ENCODE peak calls at places on chromosomes 16 and 17, in six cellular contexts. One of them, this sample, is unnamed.

GRCh38 chr17:79695293-79696158 is 35.2 kb upstream of the ENPP7 start:
- DNase-seq in IMR-90: no peak
- DNase-seq in H9: no peak
- DNase-seq in mesendoderm: no peak
- DNase-seq in neuronal stem cell: no peak
- DNase-seq in H1: no peak
- DNase-seq in this sample: no peak

GRCh38 chr16:29806641-29807425 is 504 bp downstream of the MAZ start:
- DNase-seq in IMR-90: no peak
- DNase-seq in H9: peak; percentile 76
- DNase-seq in mesendoderm: peak; percentile 88
- DNase-seq in neuronal stem cell: no peak
- DNase-seq in H1: peak; percentile 79
- DNase-seq in this sample: peak; percentile 31

GRCh38 chr17:46841561-46842379 is 9.6 kb upstream of the WNT9B start:
- DNase-seq in IMR-90: no peak
- DNase-seq in H9: peak; percentile 81
- DNase-seq in mesendoderm: peak; percentile 54
- DNase-seq in neuronal stem cell: no peak
- DNase-seq in H1: peak; percentile 92
- DNase-seq in this sample: no peak

GRCh38 chr16:67917852-67918236 is 13.8 kb downstream of the CTRL start:
- DNase-seq in IMR-90: peak; percentile 93
- DNase-seq in H9: no peak
- DNase-seq in mesendoderm: peak; percentile 88
- DNase-seq in neuronal stem cell: no peak
- DNase-seq in H1: no peak
- DNase-seq in this sample: peak; percentile 93

GRCh38 chr16:56332464-56333079 is 92.8 kb downstream of the AMFR start:
- DNase-seq in IMR-90: peak; percentile 45
- DNase-seq in H9: peak; percentile 93
- DNase-seq in mesendoderm: peak; percentile 85
- DNase-seq in neuronal stem cell: no peak
- DNase-seq in H1: peak; percentile 66
- DNase-seq in this sample: peak; percentile 74

GRCh38 chr16:87127766-87128147 is 189.4 kb downstream of the C16orf95 start:
- DNase-seq in IMR-90: no peak
- DNase-seq in H9: no peak
- DNase-seq in mesendoderm: no peak
- DNase-seq in neuronal stem cell: no peak
- DNase-seq in H1: no peak
- DNase-seq in this sample: no peak

GRCh38 chr17:47999612-48000011 is 28.7 kb downstream of the CDK5RAP3 start:
- DNase-seq in IMR-90: peak; percentile 72
- DNase-seq in H9: no peak
- DNase-seq in mesendoderm: peak; percentile 49
- DNase-seq in neuronal stem cell: no peak
- DNase-seq in H1: no peak
- DNase-seq in this sample: peak; percentile 39

GRCh38 chr16:4217246-4218131 is 24.4 kb downstream of the SRL start:
- DNase-seq in IMR-90: peak; percentile 27
- DNase-seq in H9: no peak
- DNase-seq in mesendoderm: peak; percentile 32
- DNase-seq in neuronal stem cell: no peak
- DNase-seq in H1: no peak
- DNase-seq in this sample: no peak

GRCh38 chr16:89934611-89935553 is 11.7 kb downstream of the TUBB3 start:
- DNase-seq in IMR-90: no peak
- DNase-seq in H9: no peak
- DNase-seq in mesendoderm: no peak
- DNase-seq in neuronal stem cell: no peak
- DNase-seq in H1: no peak
- DNase-seq in this sample: no peak

GRCh38 chr16:9647981-9648701 is 534.1 kb downstream of the GRIN2A start:
- DNase-seq in IMR-90: no peak
- DNase-seq in H9: no peak
- DNase-seq in mesendoderm: peak; percentile 58
- DNase-seq in neuronal stem cell: peak; percentile 21
- DNase-seq in H1: peak; percentile 50
- DNase-seq in this sample: no peak

GRCh38 chr17:49259663-49260010 is 29.1 kb upstream of the PHOSPHO1 start:
- DNase-seq in IMR-90: no peak
- DNase-seq in H9: no peak
- DNase-seq in mesendoderm: no peak
- DNase-seq in neuronal stem cell: no peak
- DNase-seq in H1: no peak
- DNase-seq in this sample: no peak

GRCh38 chr16:13348416-13348815 is 447.0 kb downstream of the SHISA9 start:
- DNase-seq in IMR-90: no peak
- DNase-seq in H9: no peak
- DNase-seq in mesendoderm: no peak
- DNase-seq in neuronal stem cell: no peak
- DNase-seq in H1: no peak
- DNase-seq in this sample: no peak

GRCh38 chr16:88662222-88662842 is 559 bp downstream of the MVD start:
- DNase-seq in IMR-90: no peak
- DNase-seq in H9: peak; percentile 32
- DNase-seq in mesendoderm: peak; percentile 11
- DNase-seq in neuronal stem cell: no peak
- DNase-seq in H1: no peak
- DNase-seq in this sample: peak; percentile 22

GRCh38 chr17:27494192-27495091 is 38.2 kb downstream of the KSR1 start:
- DNase-seq in IMR-90: peak; percentile 42
- DNase-seq in H9: peak; percentile 67
- DNase-seq in mesendoderm: peak; percentile 69
- DNase-seq in neuronal stem cell: no peak
- DNase-seq in H1: no peak
- DNase-seq in this sample: no peak

GRCh38 chr16:10536814-10537389 is 43.5 kb downstream of the EMP2 start:
- DNase-seq in IMR-90: no peak
- DNase-seq in H9: no peak
- DNase-seq in mesendoderm: no peak
- DNase-seq in neuronal stem cell: no peak
- DNase-seq in H1: no peak
- DNase-seq in this sample: no peak

GRCh38 chr17:41417576-41418015 is 6.8 kb downstream of the KRT37 start:
- DNase-seq in IMR-90: peak; percentile 43
- DNase-seq in H9: peak; percentile 88
- DNase-seq in mesendoderm: peak; percentile 65
- DNase-seq in neuronal stem cell: no peak
- DNase-seq in H1: peak; percentile 51
- DNase-seq in this sample: no peak

GRCh38 chr17:77235370-77236080 is 94.8 kb downstream of the SEC14L1 start:
- DNase-seq in IMR-90: peak; percentile 88
- DNase-seq in H9: no peak
- DNase-seq in mesendoderm: no peak
- DNase-seq in neuronal stem cell: no peak
- DNase-seq in H1: no peak
- DNase-seq in this sample: peak; percentile 98

GRCh38 chr17:70098030-70098429 is 23.0 kb downstream of the KCNJ16 start:
- DNase-seq in IMR-90: no peak
- DNase-seq in H9: no peak
- DNase-seq in mesendoderm: no peak
- DNase-seq in neuronal stem cell: no peak
- DNase-seq in H1: no peak
- DNase-seq in this sample: no peak

GRCh38 chr16:71501562-71501961 is 12.4 kb upstream of the ZNF19 start:
- DNase-seq in IMR-90: no peak
- DNase-seq in H9: no peak
- DNase-seq in mesendoderm: peak; percentile 12
- DNase-seq in neuronal stem cell: no peak
- DNase-seq in H1: no peak
- DNase-seq in this sample: no peak

GRCh38 chr16:88713568-88714419 is 7.5 kb downstream of the CTU2 start:
- DNase-seq in IMR-90: peak; percentile 41
- DNase-seq in H9: no peak
- DNase-seq in mesendoderm: no peak
- DNase-seq in neuronal stem cell: no peak
- DNase-seq in H1: no peak
- DNase-seq in this sample: no peak

GRCh38 chr16:20839504-20839903 is 33.2 kb downstream of the REXO5 start:
- DNase-seq in IMR-90: no peak
- DNase-seq in H9: no peak
- DNase-seq in mesendoderm: no peak
- DNase-seq in neuronal stem cell: no peak
- DNase-seq in H1: no peak
- DNase-seq in this sample: no peak

GRCh38 chr17:82458885-82459424 is 414 bp downstream of the NARF start:
- DNase-seq in IMR-90: peak; percentile 19
- DNase-seq in H9: no peak
- DNase-seq in mesendoderm: peak; percentile 26
- DNase-seq in neuronal stem cell: no peak
- DNase-seq in H1: no peak
- DNase-seq in this sample: peak; percentile 65

GRCh38 chr17:57699751-57700186 is 45.3 kb downstream of the CCDC182 start:
- DNase-seq in IMR-90: no peak
- DNase-seq in H9: no peak
- DNase-seq in mesendoderm: no peak
- DNase-seq in neuronal stem cell: no peak
- DNase-seq in H1: peak; percentile 14
- DNase-seq in this sample: no peak

GRCh38 chr17:57697891-57698708 is 47.0 kb downstream of the CCDC182 start:
- DNase-seq in IMR-90: no peak
- DNase-seq in H9: no peak
- DNase-seq in mesendoderm: peak; percentile 75
- DNase-seq in neuronal stem cell: no peak
- DNase-seq in H1: peak; percentile 37
- DNase-seq in this sample: no peak

GRCh38 chr17:57696050-57696449 is 49.0 kb downstream of the CCDC182 start:
- DNase-seq in IMR-90: no peak
- DNase-seq in H9: no peak
- DNase-seq in mesendoderm: no peak
- DNase-seq in neuronal stem cell: no peak
- DNase-seq in H1: peak; percentile 13
- DNase-seq in this sample: no peak

GRCh38 chr17:57694051-57694450 is 51.0 kb downstream of the CCDC182 start:
- DNase-seq in IMR-90: no peak
- DNase-seq in H9: no peak
- DNase-seq in mesendoderm: no peak
- DNase-seq in neuronal stem cell: no peak
- DNase-seq in H1: no peak
- DNase-seq in this sample: no peak

GRCh38 chr17:57697197-57697596 is 47.9 kb downstream of the CCDC182 start:
- DNase-seq in IMR-90: no peak
- DNase-seq in H9: no peak
- DNase-seq in mesendoderm: no peak
- DNase-seq in neuronal stem cell: no peak
- DNase-seq in H1: peak; percentile 22
- DNase-seq in this sample: no peak
- H2BK15ac ChIP-seq in IMR-90: no peak overlapping the region
- H2BK15ac ChIP-seq in H9: no peak overlapping the region
- H2BK15ac ChIP-seq in mesendoderm: no peak overlapping the region
- H2BK15ac ChIP-seq in neuronal stem cell: no peak overlapping the region
- H2BK15ac ChIP-seq in H1: no peak overlapping the region
- H2BK15ac ChIP-seq in this sample: no peak overlapping the region

GRCh38 chr16:53091508-53092211 is 36.9 kb downstream of the CHD9 start:
- DNase-seq in IMR-90: peak; percentile 92
- DNase-seq in H9: peak; percentile 81
- DNase-seq in mesendoderm: peak; percentile 94
- DNase-seq in neuronal stem cell: peak; percentile 37
- DNase-seq in H1: no peak
- DNase-seq in this sample: peak; percentile 66

GRCh38 chr16:53093162-53093744 is 38.5 kb downstream of the CHD9 start:
- DNase-seq in IMR-90: no peak
- DNase-seq in H9: no peak
- DNase-seq in mesendoderm: no peak
- DNase-seq in neuronal stem cell: no peak
- DNase-seq in H1: no peak
- DNase-seq in this sample: no peak

GRCh38 chr16:53089434-53090270 is 34.9 kb downstream of the CHD9 start:
- DNase-seq in IMR-90: no peak
- DNase-seq in H9: no peak
- DNase-seq in mesendoderm: peak; percentile 71
- DNase-seq in neuronal stem cell: peak; percentile 29
- DNase-seq in H1: no peak
- DNase-seq in this sample: no peak

GRCh38 chr16:53090271-53090590 is 35.4 kb downstream of the CHD9 start:
- DNase-seq in IMR-90: no peak
- DNase-seq in H9: no peak
- DNase-seq in mesendoderm: no peak
- DNase-seq in neuronal stem cell: no peak
- DNase-seq in H1: no peak
- DNase-seq in this sample: no peak

GRCh38 chr16:53090591-53091507 is 36.1 kb downstream of the CHD9 start:
- DNase-seq in IMR-90: peak; percentile 98
- DNase-seq in H9: no peak
- DNase-seq in mesendoderm: peak; percentile 74
- DNase-seq in neuronal stem cell: no peak
- DNase-seq in H1: no peak
- DNase-seq in this sample: peak; percentile 57
- H2AK5ac ChIP-seq in IMR-90: peak overlapping the region; percentile 88
- H2AK5ac ChIP-seq in H9: no peak overlapping the region
- H2AK5ac ChIP-seq in mesendoderm: peak overlapping the region; percentile 14
- H2AK5ac ChIP-seq in neuronal stem cell: peak overlapping the region; percentile 59
- H2AK5ac ChIP-seq in H1: peak overlapping the region; percentile 89
- H2AK5ac ChIP-seq in this sample: peak overlapping the region; percentile 58

GRCh38 chr16:31143889-31144148 is 6.0 kb downstream of the PRSS36 start:
- DNase-seq in IMR-90: no peak
- DNase-seq in H9: no peak
- DNase-seq in mesendoderm: no peak
- DNase-seq in neuronal stem cell: no peak
- DNase-seq in H1: no peak
- DNase-seq in this sample: no peak
- H2BK15ac ChIP-seq in IMR-90: no peak overlapping the region
- H2BK15ac ChIP-seq in H9: no peak overlapping the region
- H2BK15ac ChIP-seq in mesendoderm: no peak overlapping the region
- H2BK15ac ChIP-seq in neuronal stem cell: no peak overlapping the region
- H2BK15ac ChIP-seq in H1: no peak overlapping the region
- H2BK15ac ChIP-seq in this sample: no peak overlapping the region

DNA sequence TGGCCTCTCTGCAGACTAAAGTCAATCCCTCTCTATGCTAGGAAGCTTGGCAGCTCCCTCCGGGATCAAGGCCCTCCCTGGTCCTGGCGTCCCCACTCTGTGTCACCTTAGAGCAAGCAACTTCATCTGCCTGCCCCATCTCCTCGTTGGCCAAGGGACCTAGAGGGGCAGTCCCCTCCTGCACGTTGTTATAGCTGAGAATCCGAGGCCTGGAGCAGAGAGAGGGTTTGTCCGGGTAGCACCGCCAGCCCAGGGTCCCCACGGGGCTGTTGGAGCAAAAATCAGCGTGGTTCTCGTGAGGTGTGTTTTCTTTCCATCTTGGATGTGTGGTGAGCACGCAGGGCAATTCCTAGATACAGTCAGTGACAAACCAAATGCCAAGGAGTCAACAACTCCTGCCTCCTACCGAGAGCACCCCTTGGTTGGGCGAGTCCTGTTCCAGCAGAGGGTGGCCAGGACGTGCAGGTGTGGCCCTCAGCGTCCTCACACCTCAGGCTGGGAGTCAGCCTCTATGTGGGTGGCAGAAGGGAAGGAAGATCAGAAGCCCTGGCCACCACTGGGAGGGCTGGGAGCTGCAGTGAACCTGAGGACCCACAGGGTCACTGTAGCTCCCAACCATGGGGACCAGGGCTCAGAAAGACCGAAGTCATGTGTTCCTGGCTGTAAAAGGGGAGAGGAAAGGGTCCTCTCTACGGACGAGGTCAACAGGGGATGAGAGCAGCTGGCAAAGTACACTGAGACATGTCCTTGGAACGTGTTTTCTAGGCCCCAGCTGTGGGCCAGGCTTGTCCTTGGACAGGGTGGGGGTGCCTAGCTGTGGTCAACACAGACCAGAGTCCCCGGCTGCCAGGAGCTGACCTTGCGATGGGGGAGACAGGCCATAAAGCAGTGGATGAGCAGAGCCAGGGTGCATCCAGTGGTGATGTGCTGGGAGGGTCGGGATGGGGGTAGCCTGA is 85.6 kb upstream of the CIBAR2 start:
- DNase-seq in IMR-90: no peak
- DNase-seq in H9: no peak
- DNase-seq in mesendoderm: no peak
- DNase-seq in neuronal stem cell: no peak
- DNase-seq in H1: no peak
- DNase-seq in this sample: no peak
- H2AK5ac ChIP-seq in IMR-90: peak overlapping the region; percentile 87
- H2AK5ac ChIP-seq in H9: no peak overlapping the region
- H2AK5ac ChIP-seq in mesendoderm: no peak overlapping the region
- H2AK5ac ChIP-seq in neuronal stem cell: peak overlapping the region; percentile 42
- H2AK5ac ChIP-seq in H1: peak overlapping the region; percentile 48
- H2AK5ac ChIP-seq in this sample: peak overlapping the region; percentile 49